ENCODE peak calls at places on chromosomes 12 and 14, in seven cellular contexts. X is iPS DF 6.9, V is EH, Q is iPS-NIHi11, I is HS-27A, K is H1, G is NCI-H146. Y is an unnamed sample.

GRCh38 chr14:34701808-34702207 is 12.6 kb downstream of the CFL2 start:
- DNase-seq in V (no peak), I (no peak), X (no peak), K (no peak), Q (no peak), G (no peak), Y (no peak)

GRCh38 chr14:104341532-104342434 is 203.4 kb downstream of the KIF26A start:
- DNase-seq in X (peak; percentile 75), G (peak; percentile 54), I (no peak), K (peak; percentile 85), V (no peak), Q (peak; percentile 99), Y (peak; percentile 97)

GRCh38 chr12:48631071-48631470 is 51.0 kb downstream of the KANSL2 start:
- DNase-seq in K (no peak), I (no peak), G (no peak), V (no peak), X (no peak), Q (no peak), Y (no peak)

GRCh38 chr12:53518381-53518780 is 11.1 kb upstream of the NPFF start:
- DNase-seq in G (no peak), V (peak; percentile 33), X (no peak), K (no peak), I (no peak), Q (no peak), Y (no peak)

GRCh38 chr12:24499151-24500146 is 449.5 kb downstream of the BCAT1 start:
- DNase-seq in Q (no peak), I (peak; percentile 67), G (no peak), V (peak; percentile 78), K (no peak), X (no peak), Y (no peak)

GRCh38 chr12:95970905-95971304 is 25.2 kb downstream of the HAL start:
- DNase-seq in G (no peak), I (no peak), V (no peak), K (no peak), X (peak; percentile 61), Q (peak; percentile 60), Y (no peak)

GRCh38 chr12:115417610-115418009 is 733.6 kb upstream of the TBX3 start:
- DNase-seq in I (no peak), K (no peak), V (no peak), X (no peak), Q (no peak), G (no peak), Y (no peak)

GRCh38 chr14:23383041-23383440 is 6.2 kb downstream of the CMTM5 start:
- DNase-seq in K (no peak), V (no peak), Q (no peak), G (no peak), X (no peak), I (no peak), Y (no peak)

GRCh38 chr12:18468521-18469075 is 207.3 kb downstream of the PIK3C2G start:
- DNase-seq in V (peak; percentile 47), I (no peak), Q (no peak), G (no peak), X (no peak), K (no peak), Y (no peak)

GRCh38 chr12:43863770-43864366 is 28.0 kb downstream of the TMEM117 start:
- DNase-seq in I (no peak), G (no peak), K (no peak), V (no peak), Q (no peak), X (no peak), Y (no peak)

GRCh38 chr14:99562848-99563748 is 40.9 kb downstream of the CCDC85C start:
- DNase-seq in I (peak; percentile 58), X (peak; percentile 78), G (peak; percentile 93), V (peak; percentile 50), K (peak; percentile 92), Q (peak; percentile 87), Y (no peak)

GRCh38 chr12:15856097-15856982 is 25.8 kb upstream of the STRAP start:
- DNase-seq in I (peak; percentile 80), K (peak; percentile 58), G (peak; percentile 48), Q (peak; percentile 40), V (peak; percentile 71), X (peak; percentile 41), Y (no peak)

GRCh38 chr12:117045998-117046374 is 53.2 kb downstream of the TESC start:
- DNase-seq in V (peak; percentile 31), Q (peak; percentile 52), I (no peak), G (peak; percentile 12), K (no peak), X (no peak), Y (no peak)

GRCh38 chr12:40691913-40692616 is at the start of gene CNTN1:
- DNase-seq in K (peak; percentile 90), G (peak; percentile 18), V (peak; percentile 30), Q (peak; percentile 97), I (no peak), X (peak; percentile 82), Y (peak; percentile 82)

GRCh38 chr12:93191956-93192355 is 185.8 kb upstream of the NUDT4 start:
- DNase-seq in X (no peak), I (no peak), G (no peak), Q (no peak), K (no peak), V (peak; percentile 84), Y (no peak)

GRCh38 chr14:93536945-93537344 is 106.2 kb downstream of the UNC79 start:
- DNase-seq in K (peak; percentile 51), Q (peak; percentile 28), G (no peak), X (no peak), I (no peak), V (no peak), Y (no peak)

GRCh38 chr12:30753233-30753632 is 1.5 kb downstream of the CAPRIN2 start:
- DNase-seq in I (peak; percentile 49), Q (peak; percentile 43), X (peak; percentile 35), V (peak; percentile 53), G (peak; percentile 40), K (no peak), Y (no peak)

GRCh38 chr14:77902806-77903205 is 102.9 kb downstream of the ADCK1 start:
- DNase-seq in K (no peak), I (no peak), G (no peak), V (no peak), Q (no peak), X (no peak), Y (no peak)

GRCh38 chr12:62472472-62472871 is 5.8 kb downstream of the MON2 start:
- DNase-seq in G (no peak), Q (no peak), V (peak; percentile 42), I (no peak), K (no peak), X (peak; percentile 9), Y (no peak)

GRCh38 chr14:58899317-58899713 is 261.6 kb downstream of the DACT1 start:
- DNase-seq in V (peak; percentile 90), Q (no peak), G (no peak), I (peak; percentile 48), K (no peak), X (no peak), Y (no peak)

GRCh38 chr14:91419451-91419850 is 1.8 kb upstream of the CCDC88C start:
- DNase-seq in X (no peak), V (no peak), G (no peak), I (no peak), Q (no peak), K (no peak), Y (no peak)

GRCh38 chr14:37034410-37035285 is 137.8 kb downstream of the SLC25A21 start:
- DNase-seq in Q (no peak), X (no peak), G (no peak), V (peak; percentile 49), I (no peak), K (no peak), Y (no peak)